ENCODE peak calls at places on chromosomes 5 and 9, in nine cellular contexts. One of them, this sample, is unnamed.

GRCh38 chr5:66713998-66714397 is 117.8 kb downstream of the MAST4 start:
- DNase-seq in BE2C: no peak
- DNase-seq in fibroblast of lung: no peak
- DNase-seq in foreskin fibroblast: no peak
- DNase-seq in AG04450: no peak
- DNase-seq in AG09309: no peak
- DNase-seq in astrocyte: peak; percentile 80
- DNase-seq in aorta: no peak
- DNase-seq in body of pancreas: peak; percentile 47
- DNase-seq in this sample: no peak

GRCh38 chr9:21395778-21396717 is 10.8 kb upstream of the IFNA2 start:
- DNase-seq in aorta: peak; percentile 52
- DNase-seq in foreskin fibroblast: no peak
- DNase-seq in fibroblast of lung: peak; percentile 18
- DNase-seq in AG09309: no peak
- DNase-seq in astrocyte: no peak
- DNase-seq in body of pancreas: peak; percentile 50
- DNase-seq in AG04450: no peak
- DNase-seq in BE2C: peak; percentile 70
- DNase-seq in this sample: peak; percentile 39

GRCh38 chr9:88313364-88314220 is 74.7 kb upstream of the SPIN1 start:
- DNase-seq in astrocyte: no peak
- DNase-seq in AG04450: no peak
- DNase-seq in aorta: no peak
- DNase-seq in BE2C: no peak
- DNase-seq in fibroblast of lung: no peak
- DNase-seq in body of pancreas: no peak
- DNase-seq in AG09309: no peak
- DNase-seq in foreskin fibroblast: no peak
- DNase-seq in this sample: no peak

GRCh38 chr5:83147593-83147992 is 70.2 kb downstream of the XRCC4 start:
- DNase-seq in foreskin fibroblast: no peak
- DNase-seq in AG04450: no peak
- DNase-seq in body of pancreas: no peak
- DNase-seq in BE2C: no peak
- DNase-seq in astrocyte: no peak
- DNase-seq in aorta: no peak
- DNase-seq in AG09309: no peak
- DNase-seq in fibroblast of lung: no peak
- DNase-seq in this sample: no peak

GRCh38 chr5:73693573-73694061 is 67.6 kb downstream of the ARHGEF28 start:
- DNase-seq in fibroblast of lung: peak; percentile 62
- DNase-seq in AG09309: no peak
- DNase-seq in foreskin fibroblast: peak; percentile 41
- DNase-seq in aorta: no peak
- DNase-seq in AG04450: peak; percentile 18
- DNase-seq in BE2C: peak; percentile 17
- DNase-seq in body of pancreas: peak; percentile 54
- DNase-seq in astrocyte: peak; percentile 18
- DNase-seq in this sample: no peak

GRCh38 chr5:132073231-132074013 is at the start of gene CSF2:
- DNase-seq in fibroblast of lung: no peak
- DNase-seq in AG04450: no peak
- DNase-seq in astrocyte: peak; percentile 31
- DNase-seq in foreskin fibroblast: no peak
- DNase-seq in aorta: no peak
- DNase-seq in BE2C: no peak
- DNase-seq in AG09309: no peak
- DNase-seq in body of pancreas: no peak
- DNase-seq in this sample: no peak

GRCh38 chr5:2023196-2023595 is 140.5 kb upstream of the IRX4 start:
- DNase-seq in BE2C: no peak
- DNase-seq in AG04450: no peak
- DNase-seq in fibroblast of lung: no peak
- DNase-seq in foreskin fibroblast: no peak
- DNase-seq in aorta: no peak
- DNase-seq in body of pancreas: no peak
- DNase-seq in astrocyte: no peak
- DNase-seq in AG09309: no peak
- DNase-seq in this sample: no peak

GRCh38 chr9:131869312-131869711 is 129.4 kb upstream of the RAPGEF1 start:
- DNase-seq in astrocyte: no peak
- DNase-seq in body of pancreas: no peak
- DNase-seq in BE2C: peak; percentile 59
- DNase-seq in fibroblast of lung: no peak
- DNase-seq in aorta: no peak
- DNase-seq in foreskin fibroblast: no peak
- DNase-seq in AG04450: no peak
- DNase-seq in AG09309: no peak
- DNase-seq in this sample: no peak

GRCh38 chr5:143006511-143006910 is 236.3 kb downstream of the ARHGAP26 start:
- DNase-seq in foreskin fibroblast: no peak
- DNase-seq in AG09309: no peak
- DNase-seq in body of pancreas: no peak
- DNase-seq in BE2C: no peak
- DNase-seq in aorta: no peak
- DNase-seq in astrocyte: no peak
- DNase-seq in fibroblast of lung: no peak
- DNase-seq in AG04450: no peak
- DNase-seq in this sample: no peak

GRCh38 chr9:120937596-120937995 is 11.0 kb upstream of the TRAF1 start:
- DNase-seq in BE2C: no peak
- DNase-seq in aorta: no peak
- DNase-seq in AG04450: no peak
- DNase-seq in body of pancreas: no peak
- DNase-seq in fibroblast of lung: peak; percentile 51
- DNase-seq in AG09309: no peak
- DNase-seq in foreskin fibroblast: no peak
- DNase-seq in astrocyte: peak; percentile 79
- DNase-seq in this sample: no peak

GRCh38 chr5:133370281-133370890 is 242.0 kb downstream of the FSTL4 start:
- DNase-seq in foreskin fibroblast: no peak
- DNase-seq in fibroblast of lung: no peak
- DNase-seq in astrocyte: peak; percentile 8
- DNase-seq in BE2C: no peak
- DNase-seq in aorta: no peak
- DNase-seq in body of pancreas: no peak
- DNase-seq in AG04450: no peak
- DNase-seq in AG09309: no peak
- DNase-seq in this sample: no peak

GRCh38 chr5:97600486-97600885 is 417.4 kb upstream of the RIOK2 start:
- DNase-seq in AG09309: no peak
- DNase-seq in BE2C: no peak
- DNase-seq in fibroblast of lung: no peak
- DNase-seq in foreskin fibroblast: peak; percentile 12
- DNase-seq in AG04450: no peak
- DNase-seq in astrocyte: no peak
- DNase-seq in aorta: no peak
- DNase-seq in body of pancreas: no peak
- DNase-seq in this sample: no peak

GRCh38 chr5:140398379-140398811 is 3.2 kb upstream of the ANKHD1 start:
- DNase-seq in astrocyte: no peak
- DNase-seq in aorta: no peak
- DNase-seq in foreskin fibroblast: no peak
- DNase-seq in fibroblast of lung: peak; percentile 23
- DNase-seq in AG04450: no peak
- DNase-seq in AG09309: no peak
- DNase-seq in body of pancreas: no peak
- DNase-seq in BE2C: no peak
- DNase-seq in this sample: no peak

GRCh38 chr5:127210082-127210481 is 80.5 kb upstream of the MEGF10 start:
- DNase-seq in AG04450: no peak
- DNase-seq in fibroblast of lung: no peak
- DNase-seq in body of pancreas: no peak
- DNase-seq in aorta: no peak
- DNase-seq in AG09309: no peak
- DNase-seq in foreskin fibroblast: no peak
- DNase-seq in BE2C: no peak
- DNase-seq in astrocyte: no peak
- DNase-seq in this sample: no peak

GRCh38 chr9:134742822-134743221 is 101.2 kb downstream of the COL5A1 start:
- DNase-seq in AG04450: no peak
- DNase-seq in body of pancreas: no peak
- DNase-seq in AG09309: no peak
- DNase-seq in astrocyte: no peak
- DNase-seq in aorta: no peak
- DNase-seq in foreskin fibroblast: no peak
- DNase-seq in fibroblast of lung: no peak
- DNase-seq in BE2C: no peak
- DNase-seq in this sample: no peak

GRCh38 chr5:150410524-150411244 is 2.0 kb downstream of the CD74 start:
- DNase-seq in AG09309: peak; percentile 21
- DNase-seq in aorta: peak; percentile 85
- DNase-seq in astrocyte: peak; percentile 48
- DNase-seq in foreskin fibroblast: peak; percentile 60
- DNase-seq in body of pancreas: peak; percentile 76
- DNase-seq in BE2C: peak; percentile 64
- DNase-seq in AG04450: peak; percentile 42
- DNase-seq in fibroblast of lung: peak; percentile 76
- DNase-seq in this sample: peak; percentile 80
- H3K4me3 ChIP-seq in AG09309: no peak overlapping the region
- H3K4me3 ChIP-seq in aorta: no peak overlapping the region
- H3K4me3 ChIP-seq in astrocyte: no peak overlapping the region
- H3K4me3 ChIP-seq in foreskin fibroblast: no peak overlapping the region
- H3K4me3 ChIP-seq in body of pancreas: no peak overlapping the region
- H3K4me3 ChIP-seq in BE2C: no peak overlapping the region
- H3K4me3 ChIP-seq in AG04450: no peak overlapping the region
- H3K4me3 ChIP-seq in fibroblast of lung: no peak overlapping the region
- H3K4me3 ChIP-seq in this sample: peak overlapping the region; percentile 46

GRCh38 chr9:114613919-114614318 is 2.8 kb downstream of the TMEM268 start:
- DNase-seq in AG09309: no peak
- DNase-seq in foreskin fibroblast: no peak
- DNase-seq in fibroblast of lung: no peak
- DNase-seq in body of pancreas: no peak
- DNase-seq in astrocyte: no peak
- DNase-seq in aorta: no peak
- DNase-seq in BE2C: no peak
- DNase-seq in AG04450: no peak
- DNase-seq in this sample: no peak
- H3K4me3 ChIP-seq in AG09309: no peak overlapping the region
- H3K4me3 ChIP-seq in foreskin fibroblast: no peak overlapping the region
- H3K4me3 ChIP-seq in fibroblast of lung: no peak overlapping the region
- H3K4me3 ChIP-seq in body of pancreas: no peak overlapping the region
- H3K4me3 ChIP-seq in astrocyte: no peak overlapping the region
- H3K4me3 ChIP-seq in aorta: no peak overlapping the region
- H3K4me3 ChIP-seq in BE2C: no peak overlapping the region
- H3K4me3 ChIP-seq in AG04450: no peak overlapping the region
- H3K4me3 ChIP-seq in this sample: no peak overlapping the region

GRCh38 chr9:126614455-126615248 is 924 bp downstream of the LMX1B start:
- DNase-seq in AG04450: no peak
- DNase-seq in aorta: no peak
- DNase-seq in foreskin fibroblast: no peak
- DNase-seq in body of pancreas: no peak
- DNase-seq in astrocyte: no peak
- DNase-seq in AG09309: no peak
- DNase-seq in BE2C: no peak
- DNase-seq in fibroblast of lung: no peak
- DNase-seq in this sample: no peak
- H3K4me3 ChIP-seq in AG04450: no peak overlapping the region
- H3K4me3 ChIP-seq in aorta: no peak overlapping the region
- H3K4me3 ChIP-seq in foreskin fibroblast: no peak overlapping the region
- H3K4me3 ChIP-seq in body of pancreas: no peak overlapping the region
- H3K4me3 ChIP-seq in astrocyte: no peak overlapping the region
- H3K4me3 ChIP-seq in AG09309: no peak overlapping the region
- H3K4me3 ChIP-seq in BE2C: no peak overlapping the region
- H3K4me3 ChIP-seq in fibroblast of lung: no peak overlapping the region
- H3K4me3 ChIP-seq in this sample: no peak overlapping the region

GRCh38 chr9:107653263-107653821 is 163.8 kb upstream of the KLF4 start:
- DNase-seq in fibroblast of lung: no peak
- DNase-seq in body of pancreas: no peak
- DNase-seq in aorta: no peak
- DNase-seq in astrocyte: no peak
- DNase-seq in BE2C: no peak
- DNase-seq in AG09309: no peak
- DNase-seq in foreskin fibroblast: no peak
- DNase-seq in AG04450: no peak
- DNase-seq in this sample: no peak
- H3K4me3 ChIP-seq in fibroblast of lung: no peak overlapping the region
- H3K4me3 ChIP-seq in body of pancreas: no peak overlapping the region
- H3K4me3 ChIP-seq in aorta: no peak overlapping the region
- H3K4me3 ChIP-seq in astrocyte: no peak overlapping the region
- H3K4me3 ChIP-seq in BE2C: no peak overlapping the region
- H3K4me3 ChIP-seq in AG09309: no peak overlapping the region
- H3K4me3 ChIP-seq in foreskin fibroblast: no peak overlapping the region
- H3K4me3 ChIP-seq in AG04450: no peak overlapping the region
- H3K4me3 ChIP-seq in this sample: no peak overlapping the region

DNA sequence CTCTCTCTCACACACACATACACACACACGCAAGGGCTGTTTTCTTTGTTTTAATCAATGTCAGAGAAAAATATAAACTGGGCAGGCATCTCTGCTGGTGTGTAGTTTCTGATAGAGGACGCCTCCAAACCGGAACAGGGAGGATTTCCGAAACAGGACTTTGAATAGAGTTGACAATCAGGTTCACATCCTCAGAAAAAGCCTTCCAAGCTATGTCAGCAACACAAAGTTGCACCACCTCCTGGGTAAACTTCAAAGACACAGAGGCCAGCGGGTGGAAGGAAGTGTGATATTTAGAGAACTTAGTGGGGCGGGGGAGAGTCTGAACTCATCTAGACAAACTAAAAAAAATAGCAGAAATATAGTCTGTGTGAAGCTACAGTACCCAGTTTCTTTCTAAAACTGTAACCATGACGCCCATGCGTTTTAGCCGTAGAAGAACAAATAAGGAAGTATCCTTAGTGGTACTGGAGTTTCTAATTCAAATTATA is 1.2 kb downstream of the ST8SIA4 start:
- DNase-seq in AG09309: no peak
- DNase-seq in astrocyte: no peak
- DNase-seq in aorta: peak; percentile 55
- DNase-seq in fibroblast of lung: peak; percentile 29
- DNase-seq in foreskin fibroblast: no peak
- DNase-seq in BE2C: no peak
- DNase-seq in body of pancreas: no peak
- DNase-seq in AG04450: no peak
- DNase-seq in this sample: peak; percentile 37
- H3K4me3 ChIP-seq in AG09309: no peak overlapping the region
- H3K4me3 ChIP-seq in astrocyte: peak overlapping the region; percentile 85
- H3K4me3 ChIP-seq in aorta: no peak overlapping the region
- H3K4me3 ChIP-seq in fibroblast of lung: peak overlapping the region; percentile 81
- H3K4me3 ChIP-seq in foreskin fibroblast: no peak overlapping the region
- H3K4me3 ChIP-seq in BE2C: peak overlapping the region; percentile 67
- H3K4me3 ChIP-seq in body of pancreas: no peak overlapping the region
- H3K4me3 ChIP-seq in AG04450: no peak overlapping the region
- H3K4me3 ChIP-seq in this sample: peak overlapping the region; percentile 46

GRCh38 chr5:150656191-150657132 is 4.6 kb upstream of the MYOZ3 start:
- DNase-seq in AG09309: no peak
- DNase-seq in foreskin fibroblast: peak; percentile 34
- DNase-seq in body of pancreas: peak; percentile 75
- DNase-seq in AG04450: no peak
- DNase-seq in fibroblast of lung: peak; percentile 52
- DNase-seq in BE2C: peak; percentile 89
- DNase-seq in astrocyte: no peak
- DNase-seq in aorta: peak; percentile 81
- DNase-seq in this sample: peak; percentile 79
- H3K4me3 ChIP-seq in AG09309: peak overlapping the region; percentile 54
- H3K4me3 ChIP-seq in foreskin fibroblast: peak overlapping the region; percentile 50
- H3K4me3 ChIP-seq in body of pancreas: peak overlapping the region; percentile 7
- H3K4me3 ChIP-seq in AG04450: peak overlapping the region; percentile 59
- H3K4me3 ChIP-seq in fibroblast of lung: peak overlapping the region; percentile 47
- H3K4me3 ChIP-seq in BE2C: peak overlapping the region; percentile 58
- H3K4me3 ChIP-seq in astrocyte: peak overlapping the region; percentile 46
- H3K4me3 ChIP-seq in aorta: no peak overlapping the region
- H3K4me3 ChIP-seq in this sample: peak overlapping the region; percentile 51